ENCODE peak calls at places on chromosomes 6 and 20, in five cellular contexts. One of them, this sample, is unnamed.
A peak's percentile ranks its signal among the peaks of the same experiment; 100 is the strongest.

GRCh38 chr6:116512155-116512559 is 718 bp downstream of the CALHM5 start:
- DNase-seq in CD8-positive, alpha-beta T cell: no peak
- DNase-seq in neural progenitor cell: no peak
- DNase-seq in GM23338: no peak
- DNase-seq in upper lobe of left lung: no peak
- DNase-seq in this sample: no peak

GRCh38 chr6:14129572-14129971 is 12.0 kb downstream of the CD83 start:
- DNase-seq in CD8-positive, alpha-beta T cell: peak; percentile 11
- DNase-seq in neural progenitor cell: peak; percentile 80
- DNase-seq in GM23338: peak; percentile 86
- DNase-seq in upper lobe of left lung: peak; percentile 53
- DNase-seq in this sample: no peak

GRCh38 chr6:121940728-121941127 is 458.7 kb upstream of the HSF2 start:
- DNase-seq in CD8-positive, alpha-beta T cell: no peak
- DNase-seq in neural progenitor cell: no peak
- DNase-seq in GM23338: no peak
- DNase-seq in upper lobe of left lung: no peak
- DNase-seq in this sample: no peak

GRCh38 chr6:3384346-3385143 is 72.3 kb downstream of the SLC22A23 start:
- DNase-seq in CD8-positive, alpha-beta T cell: no peak
- DNase-seq in neural progenitor cell: no peak
- DNase-seq in GM23338: no peak
- DNase-seq in upper lobe of left lung: no peak
- DNase-seq in this sample: no peak

GRCh38 chr6:72987305-72987704 is 238.0 kb downstream of the KHDC1L start:
- DNase-seq in CD8-positive, alpha-beta T cell: no peak
- DNase-seq in neural progenitor cell: no peak
- DNase-seq in GM23338: no peak
- DNase-seq in upper lobe of left lung: no peak
- DNase-seq in this sample: no peak

GRCh38 chr20:36035720-36036119 is 67.3 kb downstream of the CNBD2 start:
- DNase-seq in CD8-positive, alpha-beta T cell: no peak
- DNase-seq in neural progenitor cell: no peak
- DNase-seq in GM23338: no peak
- DNase-seq in upper lobe of left lung: no peak
- DNase-seq in this sample: no peak

GRCh38 chr6:111663232-111663631 is 57.6 kb upstream of the TRAF3IP2 start:
- DNase-seq in CD8-positive, alpha-beta T cell: no peak
- DNase-seq in neural progenitor cell: peak; percentile 33
- DNase-seq in GM23338: peak; percentile 41
- DNase-seq in upper lobe of left lung: no peak
- DNase-seq in this sample: no peak

GRCh38 chr6:8436956-8437355 is 1.6 kb upstream of the SLC35B3 start:
- DNase-seq in CD8-positive, alpha-beta T cell: no peak
- DNase-seq in neural progenitor cell: no peak
- DNase-seq in GM23338: no peak
- DNase-seq in upper lobe of left lung: no peak
- DNase-seq in this sample: no peak

GRCh38 chr20:8272758-8273157 is 140.7 kb downstream of the PLCB1 start:
- DNase-seq in CD8-positive, alpha-beta T cell: no peak
- DNase-seq in neural progenitor cell: no peak
- DNase-seq in GM23338: no peak
- DNase-seq in upper lobe of left lung: no peak
- DNase-seq in this sample: no peak

DNA sequence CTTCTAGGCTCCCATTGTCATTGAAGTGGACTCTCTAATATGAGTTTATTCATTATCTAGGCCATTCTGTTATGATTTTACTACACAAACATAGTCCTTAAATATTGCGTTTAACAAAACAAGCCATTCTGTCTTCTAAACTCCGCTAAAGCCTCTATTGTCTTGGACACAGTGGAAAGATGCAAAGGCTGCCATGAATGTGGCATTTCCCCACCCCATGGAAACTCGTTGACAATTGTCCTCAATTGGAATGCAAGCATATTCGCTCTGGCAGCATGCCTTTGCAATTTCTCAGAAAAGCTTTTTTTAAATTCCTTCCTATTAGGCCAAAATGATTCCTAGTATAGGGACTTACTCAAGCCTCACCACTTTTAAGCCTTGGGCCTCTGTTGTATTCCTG is 22.8 kb downstream of the OR2A4 start:
- DNase-seq in CD8-positive, alpha-beta T cell: no peak
- DNase-seq in neural progenitor cell: peak; percentile 2
- DNase-seq in GM23338: peak; percentile 29
- DNase-seq in upper lobe of left lung: no peak
- DNase-seq in this sample: no peak
- TF ChIP-seq CTCF in CD8-positive, alpha-beta T cell: no peak
- TF ChIP-seq CTCF in neural progenitor cell: no peak
- TF ChIP-seq CTCF in GM23338: no peak
- TF ChIP-seq CTCF in upper lobe of left lung: no peak
- TF ChIP-seq CTCF in this sample: no peak

DNA sequence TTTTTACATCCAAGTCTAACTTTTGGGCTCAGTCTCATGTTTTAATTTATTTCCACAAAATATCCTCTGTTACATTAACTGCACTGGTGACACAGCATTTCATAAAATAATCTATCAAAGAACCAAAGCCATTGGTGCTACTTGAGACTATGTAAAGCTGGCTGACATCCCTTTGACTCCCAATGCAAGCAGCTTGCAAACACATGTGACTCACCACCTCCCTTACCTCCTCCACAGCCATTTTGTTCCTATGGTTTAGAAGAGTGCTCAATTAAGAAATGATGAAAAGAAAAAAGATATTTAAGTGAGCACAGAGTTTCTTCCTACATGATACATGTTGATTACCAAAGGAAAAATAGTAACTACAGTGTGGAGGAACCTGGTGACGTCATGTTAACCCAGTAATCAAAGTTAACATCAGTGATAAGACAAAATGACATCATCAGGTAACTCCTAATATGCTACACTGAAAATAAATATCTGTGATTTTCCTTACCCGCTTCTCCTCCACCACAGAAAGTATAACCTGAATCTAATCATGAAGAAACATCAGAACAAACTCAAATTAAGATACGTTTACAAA is 53.3 kb upstream of the LGSN start:
- DNase-seq in CD8-positive, alpha-beta T cell: no peak
- DNase-seq in neural progenitor cell: no peak
- DNase-seq in GM23338: no peak
- DNase-seq in upper lobe of left lung: no peak
- DNase-seq in this sample: no peak
- H3K27ac ChIP-seq in CD8-positive, alpha-beta T cell: no peak overlapping the region
- H3K27ac ChIP-seq in neural progenitor cell: no peak overlapping the region
- H3K27ac ChIP-seq in GM23338: no peak overlapping the region
- H3K27ac ChIP-seq in upper lobe of left lung: no peak overlapping the region
- H3K27ac ChIP-seq in this sample: no peak overlapping the region

GRCh38 chr6:135850882-135851281 is 619 bp upstream of the PDE7B start:
- DNase-seq in CD8-positive, alpha-beta T cell: no peak
- DNase-seq in neural progenitor cell: no peak
- DNase-seq in GM23338: no peak
- DNase-seq in upper lobe of left lung: no peak
- DNase-seq in this sample: no peak
- TF ChIP-seq CTCF in CD8-positive, alpha-beta T cell: no peak
- TF ChIP-seq CTCF in neural progenitor cell: no peak
- TF ChIP-seq CTCF in GM23338: no peak
- TF ChIP-seq CTCF in upper lobe of left lung: no peak
- TF ChIP-seq CTCF in this sample: no peak

GRCh38 chr20:47559141-47559540 is 57.5 kb downstream of the NCOA3 start:
- DNase-seq in CD8-positive, alpha-beta T cell: no peak
- DNase-seq in neural progenitor cell: peak; percentile 21
- DNase-seq in GM23338: no peak
- DNase-seq in upper lobe of left lung: no peak
- DNase-seq in this sample: no peak

GRCh38 chr20:47557218-47557617 is 55.5 kb downstream of the NCOA3 start:
- DNase-seq in CD8-positive, alpha-beta T cell: no peak
- DNase-seq in neural progenitor cell: no peak
- DNase-seq in GM23338: no peak
- DNase-seq in upper lobe of left lung: no peak
- DNase-seq in this sample: no peak

GRCh38 chr20:47558699-47559098 is 57.0 kb downstream of the NCOA3 start:
- DNase-seq in CD8-positive, alpha-beta T cell: no peak
- DNase-seq in neural progenitor cell: no peak
- DNase-seq in GM23338: no peak
- DNase-seq in upper lobe of left lung: no peak
- DNase-seq in this sample: no peak

GRCh38 chr20:47558295-47558694 is 56.6 kb downstream of the NCOA3 start:
- DNase-seq in CD8-positive, alpha-beta T cell: no peak
- DNase-seq in neural progenitor cell: no peak
- DNase-seq in GM23338: no peak
- DNase-seq in upper lobe of left lung: no peak
- DNase-seq in this sample: no peak

GRCh38 chr20:47557791-47558190 is 56.1 kb downstream of the NCOA3 start:
- DNase-seq in CD8-positive, alpha-beta T cell: no peak
- DNase-seq in neural progenitor cell: no peak
- DNase-seq in GM23338: peak; percentile 55
- DNase-seq in upper lobe of left lung: no peak
- DNase-seq in this sample: no peak
- H3K27ac ChIP-seq in CD8-positive, alpha-beta T cell: no peak overlapping the region
- H3K27ac ChIP-seq in neural progenitor cell: peak overlapping the region; percentile 3
- H3K27ac ChIP-seq in GM23338: peak overlapping the region; percentile 27
- H3K27ac ChIP-seq in upper lobe of left lung: no peak overlapping the region
- H3K27ac ChIP-seq in this sample: no peak overlapping the region

GRCh38 chr6:165231581-165232276 is 77.7 kb downstream of the C6orf118 start:
- DNase-seq in CD8-positive, alpha-beta T cell: no peak
- DNase-seq in neural progenitor cell: peak; percentile 52
- DNase-seq in GM23338: peak; percentile 54
- DNase-seq in upper lobe of left lung: no peak
- DNase-seq in this sample: no peak
- TF ChIP-seq CTCF in CD8-positive, alpha-beta T cell: no peak
- TF ChIP-seq CTCF in neural progenitor cell: peak; percentile 81
- TF ChIP-seq CTCF in GM23338: peak; percentile 80
- TF ChIP-seq CTCF in upper lobe of left lung: peak; percentile 28
- TF ChIP-seq CTCF in this sample: no peak

DNA sequence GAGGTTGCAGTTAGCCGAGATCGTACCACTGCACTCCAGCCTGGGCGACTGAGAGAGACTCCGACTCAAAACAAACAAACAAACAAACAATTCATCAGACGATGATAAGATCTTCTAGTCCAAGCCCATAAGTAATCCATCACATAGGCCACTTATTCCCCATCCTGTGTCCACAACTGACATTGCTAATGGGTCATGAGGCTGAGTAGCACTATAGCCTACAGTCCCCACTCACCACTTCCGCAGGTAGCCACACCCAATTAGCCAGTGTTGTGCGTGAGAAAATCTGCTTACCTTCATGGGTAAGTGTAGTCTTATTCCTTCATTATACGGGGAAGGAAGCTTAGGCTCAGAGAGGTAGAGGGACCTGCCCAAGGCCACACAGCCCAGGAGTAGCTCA is 13.1 kb downstream of the JPH2 start:
- DNase-seq in CD8-positive, alpha-beta T cell: no peak
- DNase-seq in neural progenitor cell: no peak
- DNase-seq in GM23338: no peak
- DNase-seq in upper lobe of left lung: no peak
- DNase-seq in this sample: no peak
- H3K27ac ChIP-seq in CD8-positive, alpha-beta T cell: no peak overlapping the region
- H3K27ac ChIP-seq in neural progenitor cell: no peak overlapping the region
- H3K27ac ChIP-seq in GM23338: no peak overlapping the region
- H3K27ac ChIP-seq in upper lobe of left lung: no peak overlapping the region
- H3K27ac ChIP-seq in this sample: no peak overlapping the region

GRCh38 chr20:575230-575629 is 31.6 kb upstream of the CSNK2A1 start:
- DNase-seq in CD8-positive, alpha-beta T cell: no peak
- DNase-seq in neural progenitor cell: no peak
- DNase-seq in GM23338: peak; percentile 57
- DNase-seq in upper lobe of left lung: no peak
- DNase-seq in this sample: no peak
- TF ChIP-seq CTCF in CD8-positive, alpha-beta T cell: no peak
- TF ChIP-seq CTCF in neural progenitor cell: peak; percentile 29
- TF ChIP-seq CTCF in GM23338: peak; percentile 42
- TF ChIP-seq CTCF in upper lobe of left lung: no peak
- TF ChIP-seq CTCF in this sample: no peak

GRCh38 chr20:49395659-49396058 is 86.8 kb downstream of the KCNB1 start:
- DNase-seq in CD8-positive, alpha-beta T cell: no peak
- DNase-seq in neural progenitor cell: no peak
- DNase-seq in GM23338: no peak
- DNase-seq in upper lobe of left lung: no peak
- DNase-seq in this sample: no peak
- H3K27ac ChIP-seq in CD8-positive, alpha-beta T cell: no peak overlapping the region
- H3K27ac ChIP-seq in neural progenitor cell: no peak overlapping the region
- H3K27ac ChIP-seq in GM23338: no peak overlapping the region
- H3K27ac ChIP-seq in upper lobe of left lung: no peak overlapping the region
- H3K27ac ChIP-seq in this sample: no peak overlapping the region

GRCh38 chr6:119966484-119966883 is 616.9 kb upstream of the MAN1A1 start:
- DNase-seq in CD8-positive, alpha-beta T cell: no peak
- DNase-seq in neural progenitor cell: peak; percentile 39
- DNase-seq in GM23338: peak; percentile 89
- DNase-seq in upper lobe of left lung: no peak
- DNase-seq in this sample: no peak
- TF ChIP-seq CTCF in CD8-positive, alpha-beta T cell: no peak
- TF ChIP-seq CTCF in neural progenitor cell: peak; percentile 42
- TF ChIP-seq CTCF in GM23338: peak; percentile 77
- TF ChIP-seq CTCF in upper lobe of left lung: no peak
- TF ChIP-seq CTCF in this sample: no peak

This sample was measured in CD4-positive, alpha-beta T cell.